ENCODE peak calls at places on chromosomes 4 and X, in six cellular contexts. L is IMR-90, Z is H1, M is mesenchymal stem cell, J is mesendoderm, W is trophoblast cell. U is an unnamed sample.

GRCh38 chr4:72340803-72341431 is 228.1 kb downstream of the ADAMTS3 start:
- DNase-seq in W (no peak), L (peak), M (no peak), Z (no peak), J (no peak), U (no peak)

GRCh38 chr4:80077639-80078038 is 4.6 kb upstream of the ANTXR2 start:
- DNase-seq in M (no peak), L (peak), W (peak), J (no peak), Z (no peak), U (no peak)

GRCh38 chr4:106875340-106875739 is 160.8 kb downstream of the DKK2 start:
- DNase-seq in M (no peak), Z (no peak), J (peak), W (no peak), L (no peak), U (no peak)

GRCh38 chrX:101078716-101079115 is at the start of gene TMEM35A:
- DNase-seq in M (peak), W (no peak), L (peak), Z (no peak), J (peak), U (no peak)

GRCh38 chrX:42085836-42086235 is 162.5 kb upstream of the CASK start:
- DNase-seq in M (no peak), J (no peak), W (no peak), Z (no peak), L (no peak), U (no peak)

GRCh38 chr4:3399277-3400194 is 42.2 kb upstream of the HGFAC start:
- DNase-seq in J (peak), W (no peak), M (no peak), L (no peak), Z (no peak), U (no peak)

GRCh38 chrX:100447563-100448397 is 37.7 kb upstream of the PCDH19 start:
- DNase-seq in Z (no peak), W (peak), J (peak), M (peak), L (peak), U (peak)

GRCh38 chr4:163332526-163333405 is at the start of gene NPY1R:
- DNase-seq in J (peak), W (peak), Z (peak), M (peak), L (peak), U (peak)

GRCh38 chrX:57227691-57228090 is 58.8 kb upstream of the FAAH2 start:
- DNase-seq in J (peak), Z (no peak), W (no peak), L (no peak), M (no peak), U (no peak)

GRCh38 chrX:2552621-2553297 is 52.0 kb upstream of the DHRSX start:
- DNase-seq in Z (no peak), W (peak), L (no peak), M (no peak), J (no peak), U (no peak)

GRCh38 chr4:39641451-39641850 is 2.8 kb upstream of the SMIM14 start:
- DNase-seq in M (no peak), Z (no peak), L (no peak), J (peak), W (no peak), U (no peak)

GRCh38 chr4:174154455-174154854 is 129.0 kb downstream of the FBXO8 start:
- DNase-seq in Z (no peak), L (peak), W (peak), J (no peak), M (peak), U (no peak)

GRCh38 chrX:148659481-148659880 is 159.1 kb downstream of the AFF2 start:
- DNase-seq in M (no peak), J (no peak), L (no peak), W (no peak), Z (no peak), U (no peak)

GRCh38 chrX:30794497-30794896 is 94.6 kb downstream of the TAB3 start:
- DNase-seq in Z (no peak), J (no peak), L (no peak), M (no peak), W (no peak), U (no peak)
- H3K23ac ChIP-seq in Z (no peak), J (no peak), L (no peak), M (no peak), W (no peak), U (peak)

GRCh38 chr4:108370291-108370690 is 201.6 kb upstream of the LEF1 start:
- DNase-seq in L (no peak), J (no peak), Z (no peak), W (no peak), M (no peak), U (no peak)

GRCh38 chr4:108370826-108371225 is 202.1 kb upstream of the LEF1 start:
- DNase-seq in W (no peak), J (no peak), L (no peak), Z (no peak), M (no peak), U (no peak)

GRCh38 chr4:108369035-108369655 is 200.4 kb upstream of the LEF1 start:
- DNase-seq in L (no peak), J (no peak), W (no peak), M (no peak), Z (no peak), U (no peak)

GRCh38 chr4:108375434-108375833 is 206.7 kb upstream of the LEF1 start:
- DNase-seq in Z (no peak), M (no peak), W (no peak), J (no peak), L (no peak), U (no peak)

GRCh38 chr4:108372678-108373077 is 203.9 kb upstream of the LEF1 start:
- DNase-seq in L (no peak), J (no peak), M (no peak), Z (no peak), W (no peak), U (no peak)
- H3K4me3 ChIP-seq in L (no peak), J (no peak), M (no peak), Z (no peak), W (peak), U (no peak)

GRCh38 chr4:158670975-158671664 is 567 bp downstream of the C4orf46 start:
- DNase-seq in M (peak), J (peak), W (peak), Z (no peak), L (peak), U (peak)
- H3K23ac ChIP-seq in M (no peak), J (no peak), W (no peak), Z (no peak), L (peak), U (peak)

GRCh38 chr4:48071171-48071570 is 54.6 kb downstream of the NIPAL1 start:
- DNase-seq in L (no peak), M (no peak), J (peak), Z (no peak), W (peak), U (no peak)

GRCh38 chr4:48065587-48066052 is 49.0 kb downstream of the NIPAL1 start:
- DNase-seq in J (no peak), W (no peak), Z (no peak), L (no peak), M (no peak), U (no peak)

GRCh38 chr4:48067536-48067935 is 51.0 kb downstream of the NIPAL1 start:
- DNase-seq in W (peak), L (no peak), Z (no peak), J (no peak), M (no peak), U (no peak)

GRCh38 chr4:48068182-48068581 is 51.6 kb downstream of the NIPAL1 start:
- DNase-seq in L (no peak), W (no peak), Z (no peak), J (no peak), M (no peak), U (no peak)

GRCh38 chr4:48069026-48069425 is 52.5 kb downstream of the NIPAL1 start:
- DNase-seq in J (no peak), Z (no peak), M (no peak), W (peak), L (no peak), U (no peak)
- H3K4me3 ChIP-seq in J (no peak), Z (no peak), M (no peak), W (no peak), L (no peak), U (no peak)

DNA sequence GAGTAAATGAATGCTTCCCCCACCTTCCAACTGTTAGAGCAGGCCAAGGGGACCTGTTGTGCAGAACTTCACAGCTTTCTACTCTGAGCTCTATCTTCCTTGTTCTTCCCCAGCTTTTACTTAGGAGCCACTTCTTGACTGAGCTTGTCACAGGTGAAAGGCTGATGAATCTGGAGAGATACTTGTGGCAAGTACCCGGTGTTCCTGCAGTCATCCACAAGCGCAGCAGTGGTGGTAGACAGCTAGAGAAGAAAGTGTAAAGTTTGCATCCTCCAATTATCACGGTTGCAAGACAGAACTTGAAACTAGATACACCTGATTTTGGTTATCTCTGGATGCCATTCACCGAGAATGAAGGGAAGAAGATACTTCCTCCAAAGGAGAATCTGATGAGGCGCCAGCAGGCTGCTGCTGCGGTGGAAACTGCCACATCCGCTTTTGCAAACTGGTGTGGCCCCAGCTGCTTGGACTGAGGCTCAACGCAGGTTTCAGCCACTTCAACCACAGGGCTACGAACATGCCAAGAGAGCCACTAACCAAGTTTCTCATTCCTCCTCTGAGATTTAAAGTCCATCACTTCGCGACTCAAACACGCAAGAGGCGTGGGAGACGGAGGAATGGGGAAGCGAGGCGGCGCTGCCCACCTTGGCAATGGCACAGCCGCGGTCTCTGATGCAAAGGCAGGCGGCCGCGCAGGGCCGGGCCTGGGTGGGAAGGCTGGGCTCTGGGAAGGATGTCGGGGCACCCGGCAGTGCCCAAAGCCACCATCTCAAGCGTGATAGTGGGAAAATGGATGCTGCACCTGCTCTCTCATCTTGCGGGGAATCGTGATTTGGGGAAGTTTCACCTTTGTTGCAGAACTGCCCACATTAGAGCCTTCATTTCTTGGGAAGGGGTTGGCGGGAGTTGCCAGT is 1.3 kb upstream of the FHIP1A start:
- DNase-seq in L (no peak), M (peak), Z (no peak), W (peak), J (peak), U (no peak)
- H3K23ac ChIP-seq in L (no peak), M (no peak), Z (no peak), W (no peak), J (no peak), U (no peak)

GRCh38 chrX:131795442-131796229 is 227.5 kb upstream of the STK26 start:
- DNase-seq in M (no peak), Z (no peak), L (no peak), W (no peak), J (no peak), U (no peak)
- H3K4me3 ChIP-seq in M (no peak), Z (no peak), L (no peak), W (no peak), J (no peak), U (no peak)

GRCh38 chrX:30795981-30796958 is 92.8 kb downstream of the TAB3 start:
- DNase-seq in Z (no peak), L (no peak), M (no peak), J (no peak), W (no peak), U (no peak)

GRCh38 chrX:30804462-30804861 is 84.6 kb downstream of the TAB3 start:
- DNase-seq in W (no peak), Z (no peak), L (no peak), J (no peak), M (no peak), U (no peak)

GRCh38 chrX:30799327-30799726 is 89.7 kb downstream of the TAB3 start:
- DNase-seq in M (no peak), Z (no peak), J (no peak), L (no peak), W (no peak), U (no peak)

GRCh38 chrX:30798810-30799209 is 90.2 kb downstream of the TAB3 start:
- DNase-seq in L (no peak), J (no peak), Z (no peak), W (no peak), M (no peak), U (no peak)

DNA sequence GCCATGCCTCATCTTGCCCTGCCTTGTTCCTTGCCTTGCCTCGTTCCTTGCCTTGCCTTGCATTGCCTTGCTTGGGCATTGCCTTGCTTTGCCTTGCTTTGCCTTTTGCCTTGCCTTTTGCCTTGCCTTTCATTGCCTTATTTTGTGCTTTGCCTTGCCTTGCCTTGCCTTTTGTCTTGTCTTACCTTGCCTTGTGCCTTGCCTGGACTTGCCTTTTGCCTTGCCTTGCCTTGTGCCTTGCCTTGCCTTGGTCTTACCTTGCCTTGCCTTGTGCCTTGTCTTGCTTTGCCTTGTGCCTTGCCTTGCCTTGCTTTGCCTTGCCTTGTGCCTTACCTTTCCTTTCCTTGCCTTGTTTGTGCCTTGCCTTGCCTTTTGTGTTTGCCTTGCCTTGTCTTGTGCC is 88.2 kb downstream of the TAB3 start:
- DNase-seq in Z (no peak), L (no peak), J (no peak), W (no peak), M (no peak), U (no peak)
- H3K23ac ChIP-seq in Z (no peak), L (no peak), J (no peak), W (no peak), M (no peak), U (peak)

DNA sequence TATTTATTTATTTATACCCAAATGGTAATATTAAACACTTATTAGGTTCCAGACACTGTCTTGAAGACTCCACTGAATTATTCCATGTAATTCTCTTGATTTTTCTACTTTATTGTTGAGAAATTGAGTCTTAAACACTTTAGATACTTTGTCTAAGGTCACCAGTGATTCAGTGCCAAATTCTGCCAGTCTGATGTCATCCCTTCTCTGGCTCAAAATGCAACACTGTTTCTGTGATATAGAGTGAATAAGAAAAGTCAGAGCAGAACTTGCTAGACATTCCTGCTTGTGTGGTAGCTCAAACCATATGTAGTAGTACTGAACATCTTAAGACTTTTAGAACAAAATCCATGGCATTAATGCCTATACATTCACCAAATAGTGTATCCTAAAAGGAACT is 164.3 kb downstream of the GABRB1 start:
- DNase-seq in Z (no peak), L (peak), J (no peak), M (no peak), W (no peak), U (no peak)
- H3K4me3 ChIP-seq in Z (no peak), L (no peak), J (no peak), M (no peak), W (no peak), U (no peak)

GRCh38 chrX:30793767-30794103 is 95.3 kb downstream of the TAB3 start:
- DNase-seq in L (no peak), W (no peak), Z (no peak), M (no peak), J (no peak), U (no peak)

GRCh38 chrX:30793075-30793766 is 95.8 kb downstream of the TAB3 start:
- DNase-seq in J (no peak), L (no peak), W (no peak), M (no peak), Z (no peak), U (no peak)

GRCh38 chrX:30787012-30787411 is 102.0 kb downstream of the TAB3 start:
- DNase-seq in M (no peak), J (no peak), W (no peak), Z (no peak), L (no peak), U (no peak)

GRCh38 chrX:30786374-30786773 is 102.7 kb downstream of the TAB3 start:
- DNase-seq in Z (no peak), W (no peak), M (no peak), J (no peak), L (no peak), U (no peak)

DNA sequence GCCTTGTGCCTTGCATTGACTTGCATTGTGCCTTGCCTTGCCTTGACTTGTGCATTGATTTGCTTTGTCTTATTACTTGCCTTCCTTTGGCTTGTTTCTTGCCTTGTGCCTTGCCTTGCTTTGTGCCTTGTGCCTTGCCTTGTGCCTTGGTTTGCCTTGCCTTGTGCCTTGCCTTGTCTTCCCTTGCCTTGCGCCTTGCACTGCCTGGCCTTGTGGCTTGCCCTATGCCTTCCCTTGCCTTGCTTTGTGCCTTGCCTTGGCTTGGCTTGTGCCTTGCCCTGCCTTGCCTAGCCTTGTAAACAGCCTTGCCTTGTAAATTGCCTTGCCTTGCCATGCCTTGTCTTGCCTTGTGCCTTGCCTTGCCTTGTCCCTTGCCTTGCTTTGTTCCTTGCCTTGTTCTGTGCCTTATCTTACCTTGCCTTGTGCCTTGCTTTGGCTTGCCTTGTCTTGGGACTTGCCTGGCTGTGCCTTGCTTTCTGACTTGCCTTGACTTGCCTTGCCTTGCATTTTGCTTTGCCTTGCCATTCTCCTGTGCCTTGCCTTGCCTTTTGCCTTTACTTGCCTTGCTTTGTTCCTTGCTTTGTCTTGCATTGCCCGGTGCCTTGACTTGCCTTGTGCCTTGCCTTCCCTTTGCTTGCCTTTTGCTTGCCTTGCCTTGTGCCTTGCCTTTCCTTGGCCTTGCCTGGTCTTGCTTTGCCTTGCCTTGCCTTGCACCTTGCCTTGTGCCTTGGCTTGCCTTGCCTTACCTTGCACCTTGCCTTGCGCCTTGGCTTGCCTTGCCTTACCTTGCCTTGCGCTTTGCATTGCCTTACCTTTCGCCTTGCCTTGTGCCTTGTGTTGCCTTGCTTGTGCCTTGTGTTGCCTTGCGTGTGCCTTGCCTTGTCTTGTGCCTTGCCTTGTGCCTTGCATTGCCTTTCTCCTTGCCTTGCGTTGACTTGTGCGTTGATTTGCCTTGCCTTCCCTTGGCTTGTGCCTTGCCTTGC is 97.5 kb downstream of the TAB3 start:
- DNase-seq in L (no peak), J (no peak), Z (no peak), M (no peak), W (no peak), U (no peak)
- H3K23ac ChIP-seq in L (no peak), J (no peak), Z (no peak), M (no peak), W (no peak), U (no peak)

DNA sequence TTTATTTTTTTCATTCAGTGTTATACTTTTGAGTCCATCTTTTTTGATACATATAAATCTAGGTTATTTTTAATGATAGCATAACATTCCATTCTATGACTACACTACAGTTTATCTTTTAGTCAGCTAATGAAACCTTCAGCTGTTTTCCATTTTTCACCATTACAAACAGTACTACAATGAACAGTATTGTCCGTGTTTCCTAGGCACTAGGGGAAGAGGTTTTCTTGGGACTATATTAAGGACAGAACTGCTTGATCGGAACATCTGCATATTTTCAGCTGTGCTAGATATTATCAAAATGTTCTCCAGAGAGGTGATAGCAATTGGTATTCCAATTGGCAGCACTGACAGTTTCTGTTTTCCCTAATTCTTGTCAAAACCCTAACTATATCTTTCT is 44.3 kb upstream of the HCCS start:
- DNase-seq in J (no peak), L (no peak), W (peak), Z (no peak), M (no peak), U (no peak)
- H3K4me3 ChIP-seq in J (no peak), L (no peak), W (no peak), Z (no peak), M (no peak), U (no peak)